ENCODE peak calls at places on chromosomes 16 and 17, in four cellular contexts. V is stimulated activated CD8-positive, alpha-beta memory T cell treated with anti-CD3 and anti-CD28 coated beads, Interleukin-4, amount 100 ng/mL, for 1 hour; Z is AG04449; W is T-helper 2 cell. F is an unnamed sample.

GRCh38 chr16:53036066-53036465 is 16.6 kb downstream of the CHD9NB start:
- DNase-seq in V (no peak), Z (no peak), W (no peak), F (no peak)

GRCh38 chr16:54097774-54098173 is 188.8 kb downstream of the IRX3 start:
- DNase-seq in V (no peak), Z (no peak), W (no peak), F (no peak)

GRCh38 chr17:66655861-66656260 is 179.1 kb upstream of the CACNG5 start:
- DNase-seq in V (no peak), Z (no peak), W (peak; percentile 19), F (no peak)

GRCh38 chr17:45877467-45877866 is 16.9 kb upstream of the MAPT start:
- DNase-seq in V (no peak), Z (no peak), W (no peak), F (no peak)

GRCh38 chr17:21288581-21289017 is 4.1 kb downstream of the MAP2K3 start:
- DNase-seq in V (no peak), Z (no peak), W (peak; percentile 85), F (no peak)

GRCh38 chr16:8678068-8678927 is 3.9 kb downstream of the ABAT start:
- DNase-seq in V (no peak), Z (peak; percentile 61), W (no peak), F (no peak)

GRCh38 chr16:27314161-27314723 is 468 bp downstream of the IL4R start:
- DNase-seq in V (peak; percentile 25), Z (peak; percentile 50), W (peak; percentile 91), F (peak; percentile 55)

GRCh38 chr17:633133-633532 is 81.5 kb downstream of the VPS53 start:
- DNase-seq in V (no peak), Z (no peak), W (no peak), F (no peak)